ENCODE peak calls at places on chromosome 10, in five cellular contexts. One of them, this sample, is unnamed.

GRCh38 chr10:119242191-119242590 is 34.8 kb downstream of the GRK5 start:
- DNase-seq in GM12878: no peak
- DNase-seq in WTC11: no peak
- DNase-seq in HepG2: no peak
- DNase-seq in K562: no peak
- DNase-seq in this sample: no peak

GRCh38 chr10:114304017-114304565 is 65.0 kb downstream of the VWA2 start:
- DNase-seq in GM12878: peak; percentile 67
- DNase-seq in K562: peak; percentile 50
- DNase-seq in WTC11: peak; percentile 83
- DNase-seq in HepG2: peak; percentile 62
- DNase-seq in this sample: peak; percentile 79

GRCh38 chr10:118626953-118627352 is 31.5 kb upstream of the PRLHR start:
- DNase-seq in WTC11: peak; percentile 40
- DNase-seq in HepG2: no peak
- DNase-seq in GM12878: no peak
- DNase-seq in K562: peak; percentile 33
- DNase-seq in this sample: no peak

GRCh38 chr10:93916257-93917063 is 22.7 kb downstream of the SLC35G1 start:
- DNase-seq in WTC11: no peak
- DNase-seq in HepG2: peak; percentile 34
- DNase-seq in K562: no peak
- DNase-seq in GM12878: no peak
- DNase-seq in this sample: peak; percentile 26

GRCh38 chr10:46555713-46556514 is 544 bp downstream of the GPRIN2 start:
- DNase-seq in WTC11: peak; percentile 88
- DNase-seq in GM12878: no peak
- DNase-seq in HepG2: no peak
- DNase-seq in K562: no peak
- DNase-seq in this sample: peak; percentile 69

GRCh38 chr10:103769176-103769575 is 86.2 kb downstream of the SH3PXD2A start:
- DNase-seq in GM12878: no peak
- DNase-seq in WTC11: no peak
- DNase-seq in HepG2: no peak
- DNase-seq in K562: no peak
- DNase-seq in this sample: no peak

GRCh38 chr10:78656815-78657621 is 411.7 kb upstream of the ZMIZ1 start:
- DNase-seq in GM12878: no peak
- DNase-seq in WTC11: no peak
- DNase-seq in HepG2: peak; percentile 90
- DNase-seq in K562: no peak
- DNase-seq in this sample: no peak

GRCh38 chr10:129790710-129791446 is 173.2 kb downstream of the EBF3 start:
- DNase-seq in HepG2: no peak
- DNase-seq in K562: no peak
- DNase-seq in GM12878: no peak
- DNase-seq in WTC11: no peak
- DNase-seq in this sample: no peak

GRCh38 chr10:65566906-65567305 is 1358.9 kb upstream of the LRRTM3 start:
- DNase-seq in HepG2: no peak
- DNase-seq in GM12878: no peak
- DNase-seq in K562: no peak
- DNase-seq in WTC11: no peak
- DNase-seq in this sample: no peak

GRCh38 chr10:114770009-114770408 is 51.6 kb upstream of the FHIP2A start:
- DNase-seq in WTC11: no peak
- DNase-seq in HepG2: no peak
- DNase-seq in K562: no peak
- DNase-seq in GM12878: no peak
- DNase-seq in this sample: no peak

GRCh38 chr10:61733358-61733940 is 70.7 kb downstream of the CABCOCO1 start:
- DNase-seq in GM12878: no peak
- DNase-seq in K562: peak; percentile 44
- DNase-seq in HepG2: peak; percentile 33
- DNase-seq in WTC11: no peak
- DNase-seq in this sample: peak; percentile 55

GRCh38 chr10:130179640-130180039 is 43.4 kb downstream of the GLRX3 start:
- DNase-seq in WTC11: peak; percentile 36
- DNase-seq in HepG2: peak; percentile 54
- DNase-seq in K562: no peak
- DNase-seq in GM12878: no peak
- DNase-seq in this sample: peak; percentile 65

GRCh38 chr10:46305986-46306385 is 19.2 kb downstream of the ANTXRL start:
- DNase-seq in K562: no peak
- DNase-seq in GM12878: no peak
- DNase-seq in WTC11: no peak
- DNase-seq in HepG2: no peak
- DNase-seq in this sample: no peak

GRCh38 chr10:101564490-101564991 is 23.5 kb downstream of the POLL start:
- DNase-seq in HepG2: no peak
- DNase-seq in K562: no peak
- DNase-seq in WTC11: no peak
- DNase-seq in GM12878: no peak
- DNase-seq in this sample: no peak

GRCh38 chr10:11832042-11832441 is 8.9 kb downstream of the PROSER2 start:
- DNase-seq in K562: no peak
- DNase-seq in WTC11: no peak
- DNase-seq in HepG2: peak; percentile 78
- DNase-seq in GM12878: no peak
- DNase-seq in this sample: no peak

GRCh38 chr10:101631821-101632475 is 43.8 kb downstream of the DPCD start:
- DNase-seq in HepG2: no peak
- DNase-seq in K562: no peak
- DNase-seq in GM12878: no peak
- DNase-seq in WTC11: no peak
- DNase-seq in this sample: no peak

GRCh38 chr10:91635401-91636400 is 2.8 kb upstream of the PPP1R3C start:
- DNase-seq in HepG2: peak; percentile 73
- DNase-seq in WTC11: peak; percentile 51
- DNase-seq in K562: peak; percentile 62
- DNase-seq in GM12878: no peak
- DNase-seq in this sample: peak; percentile 52

DNA sequence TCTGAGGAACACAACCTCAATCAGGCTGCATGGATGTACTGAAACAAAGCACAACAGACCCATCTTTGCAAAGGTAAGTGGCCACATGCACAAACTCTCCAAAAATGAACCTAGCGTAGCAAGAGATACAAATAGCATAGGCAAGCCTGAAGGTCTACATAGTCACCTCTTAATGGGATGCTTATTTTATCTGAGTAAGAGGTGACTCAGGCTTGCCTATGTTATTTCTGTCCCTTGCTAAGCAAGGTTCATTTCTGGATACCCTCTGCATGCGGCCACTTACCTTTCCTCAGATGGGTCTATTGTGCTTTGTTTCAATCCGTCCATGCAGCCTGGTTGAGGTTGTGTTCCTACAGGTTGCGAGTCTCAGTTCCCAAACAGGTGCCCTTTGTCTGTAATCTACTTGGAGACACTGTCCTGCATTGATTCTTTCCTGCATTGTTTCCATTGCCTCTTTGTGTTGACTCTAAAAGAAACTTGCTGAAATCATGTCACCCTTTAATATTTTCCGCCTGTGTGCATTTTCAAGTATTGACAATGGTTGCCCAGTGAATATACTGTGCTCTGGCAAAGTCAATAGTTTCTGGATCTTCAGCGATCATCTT is 291.8 kb upstream of the LYZL1 start:
- DNase-seq in WTC11: no peak
- DNase-seq in HepG2: peak; percentile 68
- DNase-seq in K562: no peak
- DNase-seq in GM12878: no peak
- DNase-seq in this sample: no peak
- TF ChIP-seq ESRRA in WTC11: no peak
- TF ChIP-seq ESRRA in HepG2: no peak
- TF ChIP-seq ESRRA in K562: no peak
- TF ChIP-seq ESRRA in GM12878: no peak
- TF ChIP-seq ESRRA in this sample: no peak

DNA sequence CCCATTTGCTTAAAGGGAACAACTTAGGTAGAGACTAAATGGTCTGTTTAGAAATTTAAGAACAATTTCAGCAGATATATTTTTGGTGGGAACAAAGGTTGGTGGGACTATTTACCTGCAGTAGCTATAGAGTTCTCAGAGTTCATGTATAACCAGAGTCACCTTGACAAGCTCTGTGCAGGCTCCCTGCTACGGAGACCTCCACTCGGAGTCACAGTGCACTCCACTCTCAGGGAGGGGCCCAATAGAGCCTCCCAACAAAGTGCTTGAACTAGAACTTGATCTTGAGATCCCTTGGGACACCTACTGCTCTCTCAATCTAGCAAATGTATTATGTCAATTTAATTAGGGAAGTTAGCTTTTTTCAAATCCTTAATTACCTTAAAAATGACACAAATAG is 2.3 kb downstream of the MYPN start:
- DNase-seq in K562: no peak
- DNase-seq in HepG2: no peak
- DNase-seq in GM12878: no peak
- DNase-seq in WTC11: no peak
- DNase-seq in this sample: no peak
- TF ChIP-seq ESRRA in K562: no peak
- TF ChIP-seq ESRRA in HepG2: no peak
- TF ChIP-seq ESRRA in GM12878: no peak
- TF ChIP-seq ESRRA in WTC11: no peak
- TF ChIP-seq ESRRA in this sample: no peak

DNA sequence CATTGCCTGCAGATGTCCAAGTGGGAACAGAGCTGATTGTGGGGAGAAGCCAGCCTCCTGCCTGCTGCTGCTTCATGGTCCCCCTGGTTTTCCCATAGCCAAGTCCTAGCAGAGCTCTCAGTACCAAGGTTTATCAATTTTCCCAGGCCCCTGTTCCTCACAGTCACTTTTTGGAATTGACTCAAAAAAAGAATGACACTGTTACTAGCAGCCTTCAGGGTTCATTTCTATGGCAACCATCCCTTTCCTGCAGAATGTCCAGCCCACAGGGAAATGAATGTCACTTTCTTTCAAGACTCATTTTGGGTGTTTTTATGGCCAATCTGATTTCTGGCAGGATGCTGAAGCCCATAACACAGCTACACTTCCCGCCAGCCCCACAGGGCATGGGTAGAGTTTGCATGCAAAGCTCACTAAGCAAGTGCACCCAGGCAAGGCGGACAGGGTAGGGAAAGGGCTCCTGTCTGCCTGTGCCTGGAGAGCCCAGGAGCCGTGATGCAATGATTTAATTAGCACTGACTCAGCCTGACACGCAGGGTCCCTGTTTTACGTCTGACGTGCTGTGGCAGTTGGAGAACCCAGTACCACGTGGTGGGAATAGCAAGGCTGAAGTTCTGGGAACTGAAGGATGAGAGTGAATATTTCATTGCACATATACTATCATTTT is 26.1 kb upstream of the GPAM start:
- DNase-seq in HepG2: no peak
- DNase-seq in WTC11: no peak
- DNase-seq in GM12878: no peak
- DNase-seq in K562: no peak
- DNase-seq in this sample: no peak
- TF ChIP-seq ESRRA in HepG2: no peak
- TF ChIP-seq ESRRA in WTC11: no peak
- TF ChIP-seq ESRRA in GM12878: no peak
- TF ChIP-seq ESRRA in K562: no peak
- TF ChIP-seq ESRRA in this sample: no peak

GRCh38 chr10:96843823-96844222 is 11.7 kb downstream of the LCOR start:
- DNase-seq in GM12878: no peak
- DNase-seq in K562: no peak
- DNase-seq in WTC11: no peak
- DNase-seq in HepG2: no peak
- DNase-seq in this sample: no peak
- TF ChIP-seq ESRRA in GM12878: no peak
- TF ChIP-seq ESRRA in K562: no peak
- TF ChIP-seq ESRRA in WTC11: no peak
- TF ChIP-seq ESRRA in HepG2: no peak
- TF ChIP-seq ESRRA in this sample: no peak

GRCh38 chr10:117424171-117424570 is 48.9 kb upstream of the PDZD8 start:
- DNase-seq in HepG2: no peak
- DNase-seq in WTC11: no peak
- DNase-seq in K562: no peak
- DNase-seq in GM12878: no peak
- DNase-seq in this sample: no peak

GRCh38 chr10:117420768-117421167 is 45.5 kb upstream of the PDZD8 start:
- DNase-seq in WTC11: no peak
- DNase-seq in GM12878: no peak
- DNase-seq in HepG2: no peak
- DNase-seq in K562: no peak
- DNase-seq in this sample: no peak

GRCh38 chr10:117421985-117422384 is 46.7 kb upstream of the PDZD8 start:
- DNase-seq in HepG2: no peak
- DNase-seq in GM12878: no peak
- DNase-seq in WTC11: no peak
- DNase-seq in K562: no peak
- DNase-seq in this sample: no peak

GRCh38 chr10:117418121-117418520 is 42.9 kb upstream of the PDZD8 start:
- DNase-seq in GM12878: no peak
- DNase-seq in K562: no peak
- DNase-seq in WTC11: no peak
- DNase-seq in HepG2: no peak
- DNase-seq in this sample: no peak

GRCh38 chr10:117419921-117420320 is 44.7 kb upstream of the PDZD8 start:
- DNase-seq in K562: no peak
- DNase-seq in WTC11: no peak
- DNase-seq in GM12878: no peak
- DNase-seq in HepG2: no peak
- DNase-seq in this sample: no peak
- TF ChIP-seq ESRRA in K562: no peak
- TF ChIP-seq ESRRA in WTC11: no peak
- TF ChIP-seq ESRRA in GM12878: no peak
- TF ChIP-seq ESRRA in HepG2: no peak
- TF ChIP-seq ESRRA in this sample: no peak

GRCh38 chr10:99304857-99305220 is 24.3 kb upstream of the CNNM1 start:
- DNase-seq in K562: no peak
- DNase-seq in WTC11: no peak
- DNase-seq in GM12878: no peak
- DNase-seq in HepG2: no peak
- DNase-seq in this sample: no peak

DNA sequence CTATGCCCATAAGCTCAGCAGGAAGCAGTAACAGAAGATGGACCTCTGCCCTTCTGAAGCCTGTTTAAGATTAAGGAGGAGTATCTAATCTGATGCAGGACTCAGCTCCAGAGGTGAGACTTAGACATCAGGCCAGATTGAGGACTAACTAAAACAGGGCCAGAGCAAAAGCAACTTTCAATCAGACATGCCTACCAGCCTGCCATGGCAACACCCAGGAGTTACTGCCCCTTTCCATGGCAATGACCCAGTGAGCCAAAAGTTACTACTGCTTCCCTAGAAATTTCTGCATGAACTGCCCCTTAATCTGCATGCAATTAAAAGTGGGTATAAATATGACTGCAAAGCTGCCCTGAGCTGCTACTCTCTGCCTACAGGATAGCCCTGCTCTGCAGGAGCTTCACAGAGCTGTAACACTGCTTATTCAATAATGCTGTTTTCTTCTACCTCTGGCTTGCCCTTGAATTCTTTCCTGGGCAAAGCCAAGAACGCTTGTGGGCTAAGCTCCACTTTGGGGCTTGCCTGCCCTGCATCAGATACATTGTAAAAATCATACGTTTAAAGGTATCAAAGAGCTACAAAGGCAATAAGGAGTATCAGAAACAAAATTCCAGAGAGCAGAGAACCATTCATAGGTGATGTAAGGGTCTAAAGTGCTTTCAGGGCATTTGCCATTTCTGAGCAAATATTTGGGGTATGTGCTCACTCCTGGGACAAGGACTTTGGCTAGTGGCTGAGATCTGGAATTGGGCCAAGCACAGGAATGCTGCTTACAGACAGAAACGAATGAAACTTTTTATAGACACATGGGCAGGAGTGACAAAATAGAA is 24.9 kb upstream of the CNNM1 start:
- DNase-seq in HepG2: peak; percentile 97
- DNase-seq in WTC11: no peak
- DNase-seq in K562: no peak
- DNase-seq in GM12878: no peak
- DNase-seq in this sample: no peak
- TF ChIP-seq ESRRA in HepG2: peak; percentile 74
- TF ChIP-seq ESRRA in WTC11: no peak
- TF ChIP-seq ESRRA in K562: no peak
- TF ChIP-seq ESRRA in GM12878: no peak
- TF ChIP-seq ESRRA in this sample: no peak

This sample was measured in A549.